ENCODE peak calls at places on chromosomes 6 and 20, in nine cellular contexts. One of them, this sample, is unnamed.

GRCh38 chr20:53692465-53693067 is 98.9 kb upstream of the ZNF217 start:
- DNase-seq in heart right ventricle: peak; percentile 18
- DNase-seq in body of pancreas: no peak
- DNase-seq in NCI-H1105: no peak
- DNase-seq in astrocyte of the spinal cord: peak; percentile 86
- DNase-seq in GM23248: peak; percentile 96
- DNase-seq in HEK293T: no peak
- DNase-seq in memory B cell: no peak
- DNase-seq in left cardiac atrium: peak; percentile 67
- DNase-seq in this sample: peak; percentile 57

GRCh38 chr6:131954775-131955107 is 3.6 kb upstream of the CCN2 start:
- DNase-seq in body of pancreas: peak; percentile 51
- DNase-seq in NCI-H1105: no peak
- DNase-seq in left cardiac atrium: peak; percentile 56
- DNase-seq in heart right ventricle: no peak
- DNase-seq in GM23248: peak; percentile 31
- DNase-seq in astrocyte of the spinal cord: peak; percentile 99
- DNase-seq in HEK293T: peak; percentile 21
- DNase-seq in memory B cell: no peak
- DNase-seq in this sample: no peak

GRCh38 chr6:136668571-136668970 is 118.3 kb upstream of the MAP7 start:
- DNase-seq in GM23248: no peak
- DNase-seq in NCI-H1105: no peak
- DNase-seq in left cardiac atrium: no peak
- DNase-seq in body of pancreas: no peak
- DNase-seq in HEK293T: no peak
- DNase-seq in heart right ventricle: no peak
- DNase-seq in astrocyte of the spinal cord: no peak
- DNase-seq in memory B cell: no peak
- DNase-seq in this sample: no peak

GRCh38 chr20:51923611-51924010 is 121.3 kb upstream of the SALL4 start:
- DNase-seq in body of pancreas: no peak
- DNase-seq in heart right ventricle: no peak
- DNase-seq in memory B cell: no peak
- DNase-seq in GM23248: no peak
- DNase-seq in NCI-H1105: no peak
- DNase-seq in left cardiac atrium: no peak
- DNase-seq in astrocyte of the spinal cord: no peak
- DNase-seq in HEK293T: no peak
- DNase-seq in this sample: no peak

GRCh38 chr6:43789447-43789846 is 19.4 kb downstream of the VEGFA start:
- DNase-seq in memory B cell: no peak
- DNase-seq in heart right ventricle: no peak
- DNase-seq in GM23248: no peak
- DNase-seq in HEK293T: no peak
- DNase-seq in body of pancreas: no peak
- DNase-seq in left cardiac atrium: no peak
- DNase-seq in astrocyte of the spinal cord: no peak
- DNase-seq in NCI-H1105: no peak
- DNase-seq in this sample: no peak

GRCh38 chr6:26416288-26416687 is 14.2 kb downstream of the BTN3A1 start:
- DNase-seq in NCI-H1105: no peak
- DNase-seq in memory B cell: no peak
- DNase-seq in astrocyte of the spinal cord: no peak
- DNase-seq in heart right ventricle: no peak
- DNase-seq in body of pancreas: no peak
- DNase-seq in HEK293T: no peak
- DNase-seq in GM23248: no peak
- DNase-seq in left cardiac atrium: no peak
- DNase-seq in this sample: no peak

GRCh38 chr20:58930496-58930895 is 50.6 kb upstream of the NELFCD start:
- DNase-seq in memory B cell: no peak
- DNase-seq in astrocyte of the spinal cord: no peak
- DNase-seq in left cardiac atrium: no peak
- DNase-seq in heart right ventricle: no peak
- DNase-seq in NCI-H1105: no peak
- DNase-seq in GM23248: peak; percentile 17
- DNase-seq in HEK293T: no peak
- DNase-seq in body of pancreas: no peak
- DNase-seq in this sample: no peak

GRCh38 chr20:40390654-40391053 is 298.4 kb downstream of the MAFB start:
- DNase-seq in NCI-H1105: no peak
- DNase-seq in left cardiac atrium: no peak
- DNase-seq in HEK293T: no peak
- DNase-seq in astrocyte of the spinal cord: no peak
- DNase-seq in memory B cell: no peak
- DNase-seq in heart right ventricle: no peak
- DNase-seq in body of pancreas: no peak
- DNase-seq in GM23248: peak; percentile 11
- DNase-seq in this sample: no peak

GRCh38 chr6:169416249-169416648 is 162.6 kb upstream of the THBS2 start:
- DNase-seq in NCI-H1105: no peak
- DNase-seq in GM23248: no peak
- DNase-seq in heart right ventricle: no peak
- DNase-seq in astrocyte of the spinal cord: no peak
- DNase-seq in HEK293T: no peak
- DNase-seq in memory B cell: no peak
- DNase-seq in body of pancreas: no peak
- DNase-seq in left cardiac atrium: no peak
- DNase-seq in this sample: no peak

This sample was measured in Right ventricle myocardium superior.